ENCODE peak calls at places on chromosomes 13 and 19, in nine cellular contexts. I is effector CD4-positive, alpha-beta T cell; L is activated CD4-positive, CD25-positive, alpha-beta regulatory T cell treated with anti-CD3 and anti-CD28 coated beads, Interleukin-2, amount 50 U/mL, for 16 hours; U is caudate nucleus; F is activated CD4-positive, alpha-beta T cell treated with anti-CD3 and anti-CD28 coated beads for 48 hours; O is stimulated activated CD4-positive, alpha-beta T cell treated with anti-CD3 and anti-CD28 coated beads, Interleukin-1b, Interleukin-23, amount 100 ng/mL, for 24 hours; G is stromal cell of bone marrow; Q is lung; P is CD8-positive, alpha-beta memory T cell. J is an unnamed sample.

GRCh38 chr19:3055741-3056453 is 6.4 kb downstream of the TLE5 start:
- DNase-seq in I (no peak), L (no peak), U (no peak), F (no peak), O (no peak), G (no peak), Q (peak; percentile 72), P (no peak), J (no peak)

GRCh38 chr19:31223805-31224534 is 125.3 kb downstream of the TSHZ3 start:
- DNase-seq in I (no peak), L (no peak), U (no peak), F (no peak), O (no peak), G (peak; percentile 78), Q (no peak), P (no peak), J (no peak)

GRCh38 chr19:46753420-46754155 is 7.3 kb upstream of the STRN4 start:
- DNase-seq in I (peak; percentile 66), L (no peak), U (no peak), F (peak; percentile 77), O (no peak), G (no peak), Q (peak; percentile 62), P (peak; percentile 59), J (peak; percentile 75)

GRCh38 chr13:113758651-113759524 is at the start of gene TMEM255B:
- DNase-seq in I (peak; percentile 59), L (peak; percentile 26), U (peak; percentile 45), F (peak; percentile 81), O (peak; percentile 52), G (peak; percentile 41), Q (peak; percentile 86), P (peak; percentile 65), J (peak; percentile 78)

GRCh38 chr19:29560313-29561075 is 34.7 kb downstream of the VSTM2B start:
- DNase-seq in I (no peak), L (no peak), U (no peak), F (no peak), O (no peak), G (no peak), Q (no peak), P (no peak), J (no peak)

GRCh38 chr19:23474172-23474571 is 78.9 kb upstream of the ZNF91 start:
- DNase-seq in I (no peak), L (no peak), U (no peak), F (no peak), O (no peak), G (no peak), Q (no peak), P (no peak), J (no peak)

GRCh38 chr13:73290844-73291243 is 232.0 kb downstream of the KLF5 start:
- DNase-seq in I (no peak), L (no peak), U (no peak), F (no peak), O (no peak), G (no peak), Q (no peak), P (no peak), J (no peak)

GRCh38 chr19:13086341-13086740 is 16.3 kb downstream of the LYL1 start:
- DNase-seq in I (no peak), L (no peak), U (no peak), F (no peak), O (no peak), G (no peak), Q (no peak), P (no peak), J (no peak)

GRCh38 chr13:26658491-26658890 is 101.0 kb downstream of the WASF3 start:
- DNase-seq in I (no peak), L (no peak), U (no peak), F (no peak), O (no peak), G (no peak), Q (no peak), P (no peak), J (no peak)

GRCh38 chr19:17216058-17216670 is 1.0 kb downstream of the USE1 start:
- DNase-seq in I (no peak), L (no peak), U (no peak), F (no peak), O (no peak), G (no peak), Q (no peak), P (no peak), J (no peak)

GRCh38 chr13:114020750-114021463 is 47.0 kb upstream of the C13orf46 start:
- DNase-seq in I (no peak), L (no peak), U (no peak), F (no peak), O (no peak), G (no peak), Q (no peak), P (no peak), J (no peak)

GRCh38 chr19:29620931-29621351 is 14.9 kb downstream of the POP4 start:
- DNase-seq in I (no peak), L (no peak), U (no peak), F (peak; percentile 76), O (no peak), G (no peak), Q (no peak), P (no peak), J (no peak)

GRCh38 chr19:11721681-11722080 is 17.1 kb downstream of the ZNF823 start:
- DNase-seq in I (no peak), L (no peak), U (no peak), F (no peak), O (no peak), G (no peak), Q (no peak), P (no peak), J (no peak)

J was measured in B cell.